ENCODE peak calls at places on chromosomes 1 and 21, in eight cellular contexts. O is CD8-positive, alpha-beta T cell; G is transverse colon; P is AG04450; J is esophagus squamous epithelium; W is fibroblast of lung; Y is colonic mucosa; U is CD8-positive, alpha-beta memory T cell. C is an unnamed sample. For H3K9me3, the result is how much of the 10 kb centered on the place peaks cover.

GRCh38 chr1:197915797-197916686 is 1.1 kb upstream of the LHX9 start:
- DNase-seq in J (no peak), O (no peak), U (no peak), G (peak), W (peak), Y (peak), P (no peak), C (peak)

GRCh38 chr1:237473896-237474295 is 416.8 kb downstream of the ZP4 start:
- DNase-seq in P (no peak), U (no peak), Y (no peak), G (no peak), W (no peak), J (no peak), O (no peak), C (no peak)

GRCh38 chr1:39652105-39652504 is 12.7 kb upstream of the HEYL start:
- DNase-seq in O (no peak), U (no peak), J (no peak), G (no peak), W (no peak), Y (no peak), P (no peak), C (no peak)

GRCh38 chr1:51627672-51628071 is 10.8 kb downstream of the OSBPL9 start:
- DNase-seq in O (no peak), G (no peak), W (peak), P (no peak), U (no peak), J (no peak), Y (no peak), C (no peak)

GRCh38 chr1:116817582-116818064 is 63.4 kb downstream of the CD2 start:
- DNase-seq in Y (peak), P (no peak), W (peak), G (peak), U (peak), O (peak), J (no peak), C (no peak)

GRCh38 chr1:93519196-93519825 is 71.4 kb downstream of the FNBP1L start:
- DNase-seq in U (no peak), P (no peak), Y (no peak), J (no peak), G (no peak), W (peak), O (no peak), C (no peak)

GRCh38 chr1:231836227-231836893 is 209.8 kb downstream of the DISC1 start:
- DNase-seq in W (no peak), P (no peak), Y (no peak), U (no peak), O (no peak), G (no peak), J (no peak), C (no peak)

GRCh38 chr21:15549671-15550070 is 180.1 kb upstream of the USP25 start:
- DNase-seq in G (no peak), O (no peak), P (no peak), Y (no peak), U (no peak), W (no peak), J (no peak), C (no peak)

GRCh38 chr1:63775418-63776127 is 1.8 kb downstream of the ROR1 start:
- DNase-seq in W (peak), P (no peak), O (no peak), J (no peak), U (no peak), G (no peak), Y (no peak), C (no peak)

GRCh38 chr1:158039380-158039779 is 45.9 kb downstream of the KIRREL1 start:
- DNase-seq in O (no peak), G (no peak), P (no peak), W (no peak), J (no peak), U (no peak), Y (no peak), C (no peak)

GRCh38 chr1:152951711-152952110 is 4.7 kb downstream of the SPRR5 start:
- DNase-seq in W (no peak), U (no peak), P (no peak), Y (no peak), O (no peak), G (no peak), J (no peak), C (no peak)

GRCh38 chr1:155011004-155011416 is 8.4 kb downstream of the ZBTB7B start:
- DNase-seq in J (no peak), G (no peak), O (no peak), P (no peak), W (no peak), Y (no peak), U (no peak), C (no peak)
- H3K27ac ChIP-seq in J (peak), G (peak), O (no peak), P (no peak), W (no peak), Y (peak), U (no peak), C (peak)

DNA sequence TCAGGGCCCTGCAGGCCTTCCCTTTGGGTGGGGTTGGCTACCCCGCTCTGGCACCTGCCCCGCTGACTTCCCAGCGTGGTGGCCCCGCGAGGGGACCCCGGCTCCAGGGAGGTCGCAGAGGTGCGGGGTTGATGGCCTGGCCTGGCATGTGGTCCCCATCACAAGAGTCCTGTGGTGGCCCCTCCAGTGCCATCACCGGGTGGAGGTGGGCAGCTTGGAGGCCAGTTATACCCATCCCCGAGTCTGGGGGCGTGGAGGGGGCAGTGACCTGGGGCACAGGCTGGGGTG is 26.8 kb downstream of the PRMT2 start:
- DNase-seq in P (no peak), W (no peak), J (no peak), G (no peak), Y (no peak), U (no peak), O (no peak), C (no peak)
- H3K4me3 ChIP-seq in P (no peak), W (no peak), J (peak), G (no peak), Y (no peak), U (no peak), O (no peak), C (no peak)

GRCh38 chr1:83500531-83500930 is 498.4 kb downstream of the TTLL7 start:
- DNase-seq in Y (no peak), G (no peak), J (no peak), P (no peak), U (no peak), O (no peak), W (no peak), C (no peak)
- H3K9me3 ChIP-seq in Y (under half), G (under half), J (under half), P (under half), U (under half), O (under half), W (under half), C (under half)

GRCh38 chr1:22978299-22978698 is 5.6 kb upstream of the LACTBL1 start:
- DNase-seq in P (peak), Y (no peak), U (no peak), G (no peak), J (no peak), O (no peak), W (peak), C (no peak)

GRCh38 chr1:22972760-22973159 is at the start of gene LACTBL1:
- DNase-seq in U (no peak), Y (no peak), W (no peak), G (no peak), J (no peak), O (no peak), P (no peak), C (no peak)

GRCh38 chr1:22976461-22977243 is 4.0 kb upstream of the LACTBL1 start:
- DNase-seq in W (peak), O (peak), G (peak), P (peak), J (peak), Y (peak), U (peak), C (peak)

GRCh38 chr1:22976127-22976460 is 3.4 kb upstream of the LACTBL1 start:
- DNase-seq in Y (no peak), O (no peak), P (no peak), W (no peak), G (no peak), J (no peak), U (no peak), C (no peak)

GRCh38 chr1:22975694-22976093 is 3.0 kb upstream of the LACTBL1 start:
- DNase-seq in Y (no peak), P (no peak), W (no peak), J (no peak), U (no peak), G (no peak), O (no peak), C (no peak)
- H3K27ac ChIP-seq in Y (no peak), P (no peak), W (no peak), J (no peak), U (no peak), G (no peak), O (no peak), C (no peak)